ENCODE peak calls at places on chromosome 17, in five cellular contexts. One of them, this sample, is unnamed.

GRCh38 chr17:9402590-9403199 is 172.9 kb downstream of the STX8 start:
- DNase-seq in stomach: no peak
- DNase-seq in esophagus squamous epithelium: no peak
- DNase-seq in A549: peak
- DNase-seq in sigmoid colon: no peak
- DNase-seq in this sample: no peak

GRCh38 chr17:78704594-78704993 is 77.5 kb downstream of the CYTH1 start:
- DNase-seq in stomach: peak
- DNase-seq in esophagus squamous epithelium: no peak
- DNase-seq in A549: no peak
- DNase-seq in sigmoid colon: no peak
- DNase-seq in this sample: no peak

GRCh38 chr17:39640493-39641118 is 3.7 kb downstream of the STARD3 start:
- DNase-seq in stomach: no peak
- DNase-seq in esophagus squamous epithelium: no peak
- DNase-seq in A549: no peak
- DNase-seq in sigmoid colon: no peak
- DNase-seq in this sample: no peak

GRCh38 chr17:21522755-21523154 is 146.6 kb downstream of the KCNJ12 start:
- DNase-seq in stomach: no peak
- DNase-seq in esophagus squamous epithelium: no peak
- DNase-seq in A549: no peak
- DNase-seq in sigmoid colon: no peak
- DNase-seq in this sample: no peak

GRCh38 chr17:7023576-7024401 is 939 bp downstream of the BCL6B start:
- DNase-seq in stomach: peak
- DNase-seq in esophagus squamous epithelium: no peak
- DNase-seq in A549: peak
- DNase-seq in sigmoid colon: peak
- DNase-seq in this sample: peak

GRCh38 chr17:27974531-27975145 is 67.8 kb upstream of the NLK start:
- DNase-seq in stomach: no peak
- DNase-seq in esophagus squamous epithelium: no peak
- DNase-seq in A549: no peak
- DNase-seq in sigmoid colon: no peak
- DNase-seq in this sample: no peak

GRCh38 chr17:78671607-78672404 is 94.6 kb upstream of the DNAH17 start:
- DNase-seq in stomach: no peak
- DNase-seq in esophagus squamous epithelium: no peak
- DNase-seq in A549: no peak
- DNase-seq in sigmoid colon: no peak
- DNase-seq in this sample: no peak

GRCh38 chr17:17342242-17342945 is 39.2 kb downstream of the NT5M start:
- DNase-seq in stomach: peak
- DNase-seq in esophagus squamous epithelium: no peak
- DNase-seq in A549: no peak
- DNase-seq in sigmoid colon: no peak
- DNase-seq in this sample: peak

GRCh38 chr17:10183931-10184930 is 14.2 kb downstream of the GAS7 start:
- DNase-seq in stomach: no peak
- DNase-seq in esophagus squamous epithelium: no peak
- DNase-seq in A549: no peak
- DNase-seq in sigmoid colon: no peak
- DNase-seq in this sample: no peak

GRCh38 chr17:40319651-40320550 is 10.9 kb downstream of the RARA start:
- DNase-seq in stomach: peak
- DNase-seq in esophagus squamous epithelium: no peak
- DNase-seq in A549: no peak
- DNase-seq in sigmoid colon: no peak
- DNase-seq in this sample: no peak

GRCh38 chr17:489758-490329 is 137.2 kb upstream of the RPH3AL start:
- DNase-seq in stomach: peak
- DNase-seq in esophagus squamous epithelium: no peak
- DNase-seq in A549: peak
- DNase-seq in sigmoid colon: peak
- DNase-seq in this sample: peak

GRCh38 chr17:5379351-5380107 is 39.9 kb downstream of the NUP88 start:
- DNase-seq in stomach: no peak
- DNase-seq in esophagus squamous epithelium: no peak
- DNase-seq in A549: no peak
- DNase-seq in sigmoid colon: no peak
- DNase-seq in this sample: no peak
- TF ChIP-seq POLR2A in stomach: no peak
- TF ChIP-seq POLR2A in esophagus squamous epithelium: no peak
- TF ChIP-seq POLR2A in A549: no peak
- TF ChIP-seq POLR2A in sigmoid colon: no peak
- TF ChIP-seq POLR2A in this sample: no peak

GRCh38 chr17:50196826-50197225 is 4.6 kb downstream of the COL1A1 start:
- DNase-seq in stomach: no peak
- DNase-seq in esophagus squamous epithelium: no peak
- DNase-seq in A549: no peak
- DNase-seq in sigmoid colon: peak
- DNase-seq in this sample: no peak

GRCh38 chr17:50194441-50195195 is 6.8 kb downstream of the COL1A1 start:
- DNase-seq in stomach: no peak
- DNase-seq in esophagus squamous epithelium: no peak
- DNase-seq in A549: no peak
- DNase-seq in sigmoid colon: no peak
- DNase-seq in this sample: no peak

GRCh38 chr17:50192873-50193274 is 8.6 kb downstream of the COL1A1 start:
- DNase-seq in stomach: no peak
- DNase-seq in esophagus squamous epithelium: no peak
- DNase-seq in A549: no peak
- DNase-seq in sigmoid colon: no peak
- DNase-seq in this sample: no peak

GRCh38 chr17:50196036-50196435 is 5.4 kb downstream of the COL1A1 start:
- DNase-seq in stomach: no peak
- DNase-seq in esophagus squamous epithelium: no peak
- DNase-seq in A549: no peak
- DNase-seq in sigmoid colon: no peak
- DNase-seq in this sample: no peak

DNA sequence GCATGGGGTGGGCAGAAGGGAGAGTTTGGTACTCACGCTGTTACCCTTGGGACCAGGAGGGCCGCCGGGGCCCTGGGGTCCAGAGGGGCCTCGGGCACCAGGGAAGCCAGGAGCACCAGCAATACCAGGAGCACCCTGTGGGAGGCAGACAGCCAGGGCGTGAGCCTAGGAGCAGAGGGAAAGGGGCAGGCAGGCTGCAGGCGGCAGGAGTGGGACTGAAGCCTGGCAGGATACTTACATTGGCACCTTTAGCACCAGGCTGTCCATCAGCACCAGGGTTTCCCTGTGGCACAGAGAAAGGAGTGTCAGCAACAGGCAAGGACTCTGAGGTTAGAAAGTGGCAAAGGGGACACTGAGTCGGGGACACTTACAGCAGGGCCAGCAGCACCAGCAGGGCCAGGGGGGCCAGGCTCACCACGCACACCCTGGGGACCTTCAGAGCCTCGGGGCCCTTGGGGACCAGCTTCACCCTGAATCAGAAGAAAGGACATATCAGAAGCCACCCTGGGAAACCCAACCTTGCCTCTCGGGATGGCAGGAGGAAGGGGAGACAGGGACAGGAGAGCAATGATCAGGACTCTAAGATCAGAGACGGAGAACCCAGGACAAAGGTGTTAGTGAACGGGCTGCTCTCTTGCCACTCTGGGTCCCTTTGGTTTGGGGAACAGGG is 6.1 kb downstream of the COL1A1 start:
- DNase-seq in stomach: no peak
- DNase-seq in esophagus squamous epithelium: no peak
- DNase-seq in A549: no peak
- DNase-seq in sigmoid colon: no peak
- DNase-seq in this sample: peak
- H3K27ac ChIP-seq in stomach: peak
- H3K27ac ChIP-seq in esophagus squamous epithelium: no peak
- H3K27ac ChIP-seq in A549: peak
- H3K27ac ChIP-seq in sigmoid colon: peak
- H3K27ac ChIP-seq in this sample: no peak

DNA sequence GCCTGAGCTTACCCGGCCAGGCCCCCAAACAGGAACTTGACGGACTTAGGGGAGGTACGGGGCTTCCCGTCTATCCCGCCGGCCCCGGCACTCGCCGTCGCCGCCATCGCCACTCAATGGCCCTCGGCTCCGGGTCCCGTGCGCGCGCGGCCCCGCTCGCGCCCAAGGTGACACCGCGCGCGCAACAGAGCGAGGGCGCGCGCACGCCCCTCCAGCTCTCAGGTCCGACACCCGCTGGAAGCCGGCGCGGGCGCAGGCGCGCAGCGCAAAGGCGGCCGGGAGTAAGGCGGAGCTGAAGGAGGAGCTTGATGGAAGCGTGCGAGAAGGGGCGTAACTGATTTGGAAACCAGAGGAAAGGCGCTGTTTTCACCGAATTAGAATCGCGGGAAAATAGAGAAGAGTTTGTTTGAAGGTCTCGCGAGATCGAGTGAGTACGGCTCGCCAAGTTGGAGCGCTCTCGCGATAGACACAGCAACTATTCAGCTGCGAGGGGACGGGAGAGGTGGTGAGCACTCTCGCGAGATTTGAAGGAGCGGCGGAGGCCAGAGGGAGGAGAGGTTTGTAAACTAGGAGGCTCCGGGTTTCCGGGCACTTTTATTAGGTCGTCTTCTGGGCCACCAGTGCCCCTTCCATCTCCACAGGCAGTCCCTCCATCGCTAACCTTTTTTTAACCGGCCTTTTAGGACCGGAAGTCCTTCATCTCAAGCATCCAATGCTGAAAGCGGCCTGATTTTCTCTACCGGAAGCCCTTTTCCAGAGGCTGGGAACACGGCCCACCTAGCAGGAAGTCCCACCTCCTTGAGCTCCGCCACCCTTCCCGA is at the start of the genes RNF167 and SLC25A11:
- DNase-seq in stomach: peak
- DNase-seq in esophagus squamous epithelium: peak
- DNase-seq in A549: peak
- DNase-seq in sigmoid colon: peak
- DNase-seq in this sample: peak
- TF ChIP-seq POLR2A in stomach: no peak
- TF ChIP-seq POLR2A in esophagus squamous epithelium: peak
- TF ChIP-seq POLR2A in A549: peak
- TF ChIP-seq POLR2A in sigmoid colon: peak
- TF ChIP-seq POLR2A in this sample: no peak

DNA sequence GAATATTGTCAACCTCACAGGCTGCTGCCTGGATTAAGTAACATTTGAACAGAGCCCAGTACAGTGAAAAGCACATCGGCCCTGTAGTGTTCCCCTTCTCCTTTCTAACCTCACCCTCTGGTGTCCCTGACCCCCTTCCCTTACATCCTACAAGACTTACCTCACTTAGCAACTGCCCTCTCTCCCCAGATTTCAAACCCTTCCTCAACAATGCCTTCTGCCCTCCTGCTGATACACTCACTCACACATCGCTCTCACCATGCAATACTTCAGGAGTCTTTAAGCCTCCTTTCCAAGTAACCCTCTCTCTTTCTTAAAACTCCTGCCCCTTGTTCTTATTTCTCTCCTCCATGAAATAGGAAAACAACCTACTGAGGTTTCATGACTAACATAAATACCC is 17.8 kb downstream of the ZZEF1 start:
- DNase-seq in stomach: no peak
- DNase-seq in esophagus squamous epithelium: no peak
- DNase-seq in A549: no peak
- DNase-seq in sigmoid colon: no peak
- DNase-seq in this sample: no peak
- H3K27ac ChIP-seq in stomach: no peak
- H3K27ac ChIP-seq in esophagus squamous epithelium: no peak
- H3K27ac ChIP-seq in A549: no peak
- H3K27ac ChIP-seq in sigmoid colon: no peak
- H3K27ac ChIP-seq in this sample: no peak

DNA sequence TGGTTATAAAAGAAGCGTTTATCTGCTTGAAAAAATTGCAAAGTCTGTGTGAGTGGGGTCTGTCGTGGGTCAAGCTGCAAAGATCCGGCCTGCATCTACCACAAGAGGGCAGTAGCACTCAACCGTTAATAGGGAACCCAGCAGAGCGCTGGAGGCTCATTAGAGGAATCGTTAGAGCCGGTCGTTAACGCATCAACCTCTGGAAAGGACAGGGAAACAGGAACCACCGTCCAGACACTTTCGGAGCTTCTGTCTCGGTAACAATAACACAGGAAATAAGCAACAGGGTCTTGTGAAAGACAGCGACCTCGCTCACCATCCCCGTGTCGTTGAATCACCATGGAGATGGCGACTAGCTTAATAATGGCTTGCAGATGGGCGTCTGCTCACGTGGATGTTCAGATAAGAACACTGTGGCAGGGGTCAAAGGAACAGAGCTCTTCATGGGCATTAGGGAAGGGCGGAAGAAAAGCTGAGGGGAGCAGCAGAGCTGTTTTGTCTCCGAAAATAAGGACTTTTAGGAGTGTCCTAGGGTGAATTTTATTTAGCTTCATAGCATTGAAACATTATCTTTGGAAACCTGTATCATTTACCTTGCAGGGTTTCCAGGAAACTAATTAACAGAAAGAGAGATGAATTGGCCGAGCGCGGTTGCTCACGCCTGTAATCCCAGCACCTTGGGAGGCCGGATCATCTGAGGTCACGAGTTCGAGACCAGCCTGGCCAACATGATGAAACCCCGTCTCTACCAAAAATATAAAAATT is 11.9 kb upstream of the NSRP1 start:
- DNase-seq in stomach: peak
- DNase-seq in esophagus squamous epithelium: no peak
- DNase-seq in A549: peak
- DNase-seq in sigmoid colon: peak
- DNase-seq in this sample: peak
- TF ChIP-seq POLR2A in stomach: no peak
- TF ChIP-seq POLR2A in esophagus squamous epithelium: no peak
- TF ChIP-seq POLR2A in A549: no peak
- TF ChIP-seq POLR2A in sigmoid colon: no peak
- TF ChIP-seq POLR2A in this sample: no peak

GRCh38 chr17:77390870-77391269 is 250.1 kb downstream of the SEC14L1 start:
- DNase-seq in stomach: no peak
- DNase-seq in esophagus squamous epithelium: no peak
- DNase-seq in A549: no peak
- DNase-seq in sigmoid colon: no peak
- DNase-seq in this sample: no peak
- H3K27ac ChIP-seq in stomach: peak
- H3K27ac ChIP-seq in esophagus squamous epithelium: peak
- H3K27ac ChIP-seq in A549: peak
- H3K27ac ChIP-seq in sigmoid colon: peak
- H3K27ac ChIP-seq in this sample: peak

GRCh38 chr17:43211480-43212402 is at the start of gene TMEM106A:
- DNase-seq in stomach: peak
- DNase-seq in esophagus squamous epithelium: peak
- DNase-seq in A549: peak
- DNase-seq in sigmoid colon: peak
- DNase-seq in this sample: peak
- TF ChIP-seq POLR2A in stomach: no peak
- TF ChIP-seq POLR2A in esophagus squamous epithelium: peak
- TF ChIP-seq POLR2A in A549: peak
- TF ChIP-seq POLR2A in sigmoid colon: no peak
- TF ChIP-seq POLR2A in this sample: no peak

GRCh38 chr17:50107790-50108414 is 12.8 kb downstream of the PDK2 start:
- DNase-seq in stomach: no peak
- DNase-seq in esophagus squamous epithelium: no peak
- DNase-seq in A549: no peak
- DNase-seq in sigmoid colon: no peak
- DNase-seq in this sample: peak
- H3K27ac ChIP-seq in stomach: no peak
- H3K27ac ChIP-seq in esophagus squamous epithelium: peak
- H3K27ac ChIP-seq in A549: no peak
- H3K27ac ChIP-seq in sigmoid colon: no peak
- H3K27ac ChIP-seq in this sample: peak